ENCODE peak calls at places on chromosomes 13 and 19, in four cellular contexts. T is activated T-cell treated with anti-CD3 and anti-CD28 coated beads, Interleukin-2, amount 50 U/mL, for 1 hour; I is NCI-H1105 treated with DMSO at 0.1 percent for 48 hours; R is HT1080. S is an unnamed sample.

GRCh38 chr13:60572003-60572792 is 175.2 kb downstream of the TDRD3 start:
- DNase-seq in T (no peak), I (no peak), R (peak), S (peak)

GRCh38 chr13:46295531-46296464 is 84.1 kb downstream of the LRRC63 start:
- DNase-seq in T (peak), I (no peak), R (peak), S (no peak)

GRCh38 chr19:1521636-1522035 is 2.2 kb upstream of the PLK5 start:
- DNase-seq in T (no peak), I (no peak), R (no peak), S (no peak)

GRCh38 chr19:57850553-57851017 is 926 bp downstream of the ZNF587 start:
- DNase-seq in T (no peak), I (peak), R (peak), S (peak)

GRCh38 chr13:21074601-21075302 is 13.4 kb upstream of the LATS2 start:
- DNase-seq in T (no peak), I (no peak), R (no peak), S (no peak)

GRCh38 chr13:50026788-50027473 is 11.7 kb downstream of the KCNRG start:
- DNase-seq in T (no peak), I (no peak), R (no peak), S (no peak)

GRCh38 chr19:30118760-30119159 is 176.7 kb downstream of the URI1 start:
- DNase-seq in T (no peak), I (no peak), R (no peak), S (no peak)

GRCh38 chr19:6015841-6016545 is 38.1 kb upstream of the RANBP3 start:
- DNase-seq in T (no peak), I (no peak), R (no peak), S (no peak)

GRCh38 chr19:42111384-42111783 is 20.9 kb downstream of the POU2F2 start:
- DNase-seq in T (no peak), I (no peak), R (peak), S (no peak)

GRCh38 chr19:57816652-57817051 is 1.9 kb upstream of the ZNF552 start:
- DNase-seq in T (no peak), I (no peak), R (no peak), S (peak)

GRCh38 chr13:96248103-96248502 is 158.2 kb downstream of the HS6ST3 start:
- DNase-seq in T (no peak), I (no peak), R (no peak), S (no peak)

GRCh38 chr13:109668433-109669233 is 117.8 kb downstream of the IRS2 start:
- DNase-seq in T (no peak), I (no peak), R (no peak), S (peak)

GRCh38 chr19:35582760-35583159 is 3.2 kb upstream of the PMIS2 start:
- DNase-seq in T (no peak), I (no peak), R (no peak), S (no peak)

GRCh38 chr13:113410472-113411201 is 42.7 kb downstream of the ADPRHL1 start:
- DNase-seq in T (no peak), I (no peak), R (peak), S (no peak)

GRCh38 chr19:46069841-46070341 is 29.1 kb upstream of the IGFL4 start:
- DNase-seq in T (no peak), I (peak), R (peak), S (no peak)

GRCh38 chr19:38990949-38991697 is 15.6 kb upstream of the FBXO17 start:
- DNase-seq in T (no peak), I (no peak), R (peak), S (no peak)

GRCh38 chr19:17673937-17674799 is 14.0 kb downstream of the UNC13A start:
- DNase-seq in T (no peak), I (no peak), R (no peak), S (no peak)

GRCh38 chr19:18672606-18673337 is 10.7 kb upstream of the CRTC1 start:
- DNase-seq in T (no peak), I (no peak), R (peak), S (no peak)

S was measured in endodermal cell.